ENCODE peak calls at places on chromosomes 12 and 14, in ten cellular contexts. C is MCF 10A; O is stimulated activated CD4-positive, alpha-beta T cell treated with anti-CD3 and anti-CD28 coated beads, TNF-alpha, amount 100 ng/mL, for 1 hour; P is posterior vena cava; R is NCI-H460; F is psoas muscle; Q is lower leg skin; S is T-helper 9 cell; W is HuH-7; A is Right ventricle myocardium superior. X is an unnamed sample.

GRCh38 chr14:39097159-39097558 is 5.9 kb downstream of the SEC23A start:
- DNase-seq in C (peak), O (no peak), P (no peak), R (no peak), F (no peak), Q (no peak), S (no peak), W (no peak), A (no peak), X (peak)

GRCh38 chr12:71873821-71874220 is 34.3 kb downstream of the TBC1D15 start:
- DNase-seq in C (no peak), O (no peak), P (no peak), R (no peak), F (no peak), Q (no peak), S (no peak), W (no peak), A (no peak), X (no peak)

GRCh38 chr14:74918380-74918779 is 4.7 kb downstream of the RPS6KL1 start:
- DNase-seq in C (no peak), O (no peak), P (no peak), R (no peak), F (no peak), Q (no peak), S (no peak), W (no peak), A (no peak), X (no peak)

GRCh38 chr14:26765768-26766550 is 168.1 kb upstream of the NOVA1 start:
- DNase-seq in C (peak), O (no peak), P (peak), R (peak), F (peak), Q (no peak), S (no peak), W (peak), A (peak), X (no peak)

GRCh38 chr12:51013441-51013840 is 12.7 kb downstream of the SLC11A2 start:
- DNase-seq in C (peak), O (no peak), P (no peak), R (no peak), F (no peak), Q (no peak), S (no peak), W (no peak), A (no peak), X (no peak)

GRCh38 chr12:24595652-24596235 is 353.2 kb downstream of the BCAT1 start:
- DNase-seq in C (no peak), O (no peak), P (no peak), R (no peak), F (no peak), Q (no peak), S (no peak), W (peak), A (no peak), X (no peak)

GRCh38 chr14:61561144-61561543 is 134.2 kb upstream of the HIF1A start:
- DNase-seq in C (peak), O (no peak), P (no peak), R (peak), F (no peak), Q (no peak), S (no peak), W (no peak), A (no peak), X (no peak)

GRCh38 chr12:90909069-90909676 is 45.8 kb downstream of the CCER1 start:
- DNase-seq in C (peak), O (no peak), P (no peak), R (peak), F (no peak), Q (no peak), S (no peak), W (peak), A (no peak), X (peak)

GRCh38 chr12:70646850-70647249 is 9.6 kb upstream of the PTPRB start:
- DNase-seq in C (peak), O (no peak), P (no peak), R (no peak), F (no peak), Q (no peak), S (no peak), W (no peak), A (no peak), X (no peak)

GRCh38 chr12:6039894-6040601 is 84.4 kb downstream of the VWF start:
- DNase-seq in C (peak), O (peak), P (peak), R (peak), F (no peak), Q (peak), S (peak), W (peak), A (no peak), X (peak)

GRCh38 chr12:114780746-114781399 is 96.9 kb upstream of the TBX3 start:
- DNase-seq in C (peak), O (no peak), P (peak), R (no peak), F (no peak), Q (no peak), S (no peak), W (no peak), A (no peak), X (no peak)

GRCh38 chr12:87274594-87275245 is 754.5 kb downstream of the C12orf50 start:
- DNase-seq in C (peak), O (no peak), P (no peak), R (peak), F (no peak), Q (no peak), S (no peak), W (peak), A (no peak), X (peak)

GRCh38 chr12:31324845-31325523 is 966 bp downstream of the SINHCAF start:
- DNase-seq in C (peak), O (no peak), P (peak), R (no peak), F (peak), Q (peak), S (peak), W (peak), A (no peak), X (peak)

GRCh38 chr12:52074006-52074405 is 4.2 kb downstream of the ATG101 start:
- DNase-seq in C (no peak), O (no peak), P (no peak), R (no peak), F (no peak), Q (no peak), S (no peak), W (no peak), A (no peak), X (no peak)

GRCh38 chr14:20460458-20461229 is 590 bp downstream of the PIP4P1 start:
- DNase-seq in C (peak), O (no peak), P (no peak), R (no peak), F (no peak), Q (peak), S (peak), W (no peak), A (no peak), X (peak)

GRCh38 chr14:103385994-103386491 is 828 bp downstream of the MARK3 start:
- DNase-seq in C (peak), O (no peak), P (peak), R (no peak), F (peak), Q (no peak), S (peak), W (no peak), A (peak), X (no peak)

GRCh38 chr14:53912121-53912520 is 44.5 kb downstream of the BMP4 start:
- DNase-seq in C (no peak), O (no peak), P (no peak), R (no peak), F (no peak), Q (no peak), S (no peak), W (no peak), A (no peak), X (no peak)

GRCh38 chr14:100577986-100578431 is 9.2 kb downstream of the BEGAIN start:
- DNase-seq in C (no peak), O (no peak), P (peak), R (no peak), F (peak), Q (no peak), S (no peak), W (no peak), A (peak), X (no peak)

GRCh38 chr12:64679487-64679983 is 69.2 kb downstream of the RASSF3 start:
- DNase-seq in C (peak), O (no peak), P (peak), R (peak), F (peak), Q (peak), S (peak), W (no peak), A (peak), X (peak)

X was measured in RWPE1.